ENCODE peak calls at places on chromosomes 11 and 22, in five cellular contexts. One of them, this sample, is unnamed.

GRCh38 chr11:130786987-130787688 is 129.1 kb downstream of the SNX19 start:
- DNase-seq in GM12878: no peak
- DNase-seq in astrocyte: peak; percentile 43
- DNase-seq in psoas muscle: no peak
- DNase-seq in ovary: no peak
- DNase-seq in this sample: peak; percentile 69

GRCh38 chr11:127247261-127247660 is 246.7 kb upstream of the KIRREL3 start:
- DNase-seq in psoas muscle: no peak
- DNase-seq in GM12878: no peak
- DNase-seq in astrocyte: no peak
- DNase-seq in ovary: no peak
- DNase-seq in this sample: no peak

GRCh38 chr11:112249871-112250590 is 10.6 kb downstream of the PLET1 start:
- DNase-seq in GM12878: no peak
- DNase-seq in psoas muscle: no peak
- DNase-seq in ovary: no peak
- DNase-seq in astrocyte: peak; percentile 65
- DNase-seq in this sample: peak; percentile 25

GRCh38 chr22:32204856-32205722 is at the start of gene RFPL2:
- DNase-seq in astrocyte: peak; percentile 9
- DNase-seq in GM12878: no peak
- DNase-seq in psoas muscle: peak; percentile 29
- DNase-seq in ovary: no peak
- DNase-seq in this sample: no peak

GRCh38 chr22:19719055-19719482 is 4.3 kb upstream of the GP1BB start:
- DNase-seq in GM12878: no peak
- DNase-seq in ovary: peak; percentile 72
- DNase-seq in astrocyte: no peak
- DNase-seq in psoas muscle: no peak
- DNase-seq in this sample: peak; percentile 60

GRCh38 chr22:42978453-42979103 is 36.4 kb downstream of the PACSIN2 start:
- DNase-seq in ovary: no peak
- DNase-seq in astrocyte: peak; percentile 77
- DNase-seq in psoas muscle: no peak
- DNase-seq in GM12878: no peak
- DNase-seq in this sample: peak; percentile 54

GRCh38 chr22:24975813-24976341 is 23.4 kb downstream of the KIAA1671 start:
- DNase-seq in psoas muscle: peak; percentile 77
- DNase-seq in astrocyte: no peak
- DNase-seq in ovary: peak; percentile 85
- DNase-seq in GM12878: no peak
- DNase-seq in this sample: peak; percentile 17

GRCh38 chr11:85913486-85913885 is 58.3 kb downstream of the CCDC83 start:
- DNase-seq in ovary: no peak
- DNase-seq in GM12878: no peak
- DNase-seq in psoas muscle: no peak
- DNase-seq in astrocyte: no peak
- DNase-seq in this sample: no peak

GRCh38 chr11:126257764-126258163 is 10.9 kb downstream of the SRPRA start:
- DNase-seq in psoas muscle: no peak
- DNase-seq in ovary: no peak
- DNase-seq in GM12878: no peak
- DNase-seq in astrocyte: peak; percentile 70
- DNase-seq in this sample: peak; percentile 73

GRCh38 chr11:75472081-75472732 is 39.2 kb upstream of the KLHL35 start:
- DNase-seq in astrocyte: no peak
- DNase-seq in GM12878: no peak
- DNase-seq in ovary: no peak
- DNase-seq in psoas muscle: no peak
- DNase-seq in this sample: no peak

GRCh38 chr11:6626971-6627761 is 7.9 kb upstream of the TPP1 start:
- DNase-seq in psoas muscle: no peak
- DNase-seq in GM12878: no peak
- DNase-seq in ovary: peak; percentile 31
- DNase-seq in astrocyte: no peak
- DNase-seq in this sample: no peak

GRCh38 chr22:49825436-49825835 is 2.2 kb downstream of the BRD1 start:
- DNase-seq in GM12878: no peak
- DNase-seq in ovary: no peak
- DNase-seq in psoas muscle: no peak
- DNase-seq in astrocyte: peak; percentile 11
- DNase-seq in this sample: peak; percentile 41

GRCh38 chr11:57798905-57799559 is 37.4 kb downstream of the CTNND1 start:
- DNase-seq in ovary: no peak
- DNase-seq in psoas muscle: no peak
- DNase-seq in astrocyte: peak; percentile 68
- DNase-seq in GM12878: no peak
- DNase-seq in this sample: peak; percentile 58

GRCh38 chr11:57802411-57802810 is 40.8 kb downstream of the CTNND1 start:
- DNase-seq in ovary: no peak
- DNase-seq in GM12878: no peak
- DNase-seq in astrocyte: no peak
- DNase-seq in psoas muscle: no peak
- DNase-seq in this sample: no peak

GRCh38 chr11:57800444-57801184 is 39.0 kb downstream of the CTNND1 start:
- DNase-seq in astrocyte: peak; percentile 42
- DNase-seq in ovary: no peak
- DNase-seq in GM12878: peak; percentile 56
- DNase-seq in psoas muscle: no peak
- DNase-seq in this sample: peak; percentile 86

GRCh38 chr11:57804466-57804865 is 42.9 kb downstream of the CTNND1 start:
- DNase-seq in astrocyte: peak; percentile 35
- DNase-seq in psoas muscle: no peak
- DNase-seq in GM12878: no peak
- DNase-seq in ovary: no peak
- DNase-seq in this sample: no peak

GRCh38 chr11:57801185-57801490 is 39.5 kb downstream of the CTNND1 start:
- DNase-seq in psoas muscle: no peak
- DNase-seq in ovary: no peak
- DNase-seq in GM12878: no peak
- DNase-seq in astrocyte: no peak
- DNase-seq in this sample: no peak
- H3K4me1 ChIP-seq in psoas muscle: peaks cover 39% of the 10 kb centered on the region
- H3K4me1 ChIP-seq in ovary: peaks cover 3% of the 10 kb centered on the region
- H3K4me1 ChIP-seq in GM12878: no peaks in the 10 kb centered on the region
- H3K4me1 ChIP-seq in astrocyte: peaks cover 18% of the 10 kb centered on the region
- H3K4me1 ChIP-seq in this sample: peaks cover 17% of the 10 kb centered on the region

GRCh38 chr11:70733327-70734325 is 335.3 kb downstream of the CTTN start:
- DNase-seq in astrocyte: no peak
- DNase-seq in GM12878: no peak
- DNase-seq in ovary: no peak
- DNase-seq in psoas muscle: no peak
- DNase-seq in this sample: no peak

GRCh38 chr11:70732493-70733206 is 334.3 kb downstream of the CTTN start:
- DNase-seq in astrocyte: no peak
- DNase-seq in ovary: no peak
- DNase-seq in psoas muscle: no peak
- DNase-seq in GM12878: no peak
- DNase-seq in this sample: no peak

GRCh38 chr11:70729949-70730348 is 331.6 kb downstream of the CTTN start:
- DNase-seq in astrocyte: no peak
- DNase-seq in psoas muscle: no peak
- DNase-seq in GM12878: no peak
- DNase-seq in ovary: no peak
- DNase-seq in this sample: no peak

GRCh38 chr11:70730411-70730810 is 332.1 kb downstream of the CTTN start:
- DNase-seq in astrocyte: no peak
- DNase-seq in ovary: no peak
- DNase-seq in psoas muscle: no peak
- DNase-seq in GM12878: no peak
- DNase-seq in this sample: no peak

GRCh38 chr11:70731670-70732492 is 333.6 kb downstream of the CTTN start:
- DNase-seq in psoas muscle: no peak
- DNase-seq in astrocyte: no peak
- DNase-seq in ovary: no peak
- DNase-seq in GM12878: no peak
- DNase-seq in this sample: no peak
- H3K9me3 ChIP-seq in psoas muscle: no peaks in the 10 kb centered on the region
- H3K9me3 ChIP-seq in astrocyte: no peaks in the 10 kb centered on the region
- H3K9me3 ChIP-seq in ovary: no peaks in the 10 kb centered on the region
- H3K9me3 ChIP-seq in GM12878: no peaks in the 10 kb centered on the region
- H3K9me3 ChIP-seq in this sample: peaks cover 2% of the 10 kb centered on the region

DNA sequence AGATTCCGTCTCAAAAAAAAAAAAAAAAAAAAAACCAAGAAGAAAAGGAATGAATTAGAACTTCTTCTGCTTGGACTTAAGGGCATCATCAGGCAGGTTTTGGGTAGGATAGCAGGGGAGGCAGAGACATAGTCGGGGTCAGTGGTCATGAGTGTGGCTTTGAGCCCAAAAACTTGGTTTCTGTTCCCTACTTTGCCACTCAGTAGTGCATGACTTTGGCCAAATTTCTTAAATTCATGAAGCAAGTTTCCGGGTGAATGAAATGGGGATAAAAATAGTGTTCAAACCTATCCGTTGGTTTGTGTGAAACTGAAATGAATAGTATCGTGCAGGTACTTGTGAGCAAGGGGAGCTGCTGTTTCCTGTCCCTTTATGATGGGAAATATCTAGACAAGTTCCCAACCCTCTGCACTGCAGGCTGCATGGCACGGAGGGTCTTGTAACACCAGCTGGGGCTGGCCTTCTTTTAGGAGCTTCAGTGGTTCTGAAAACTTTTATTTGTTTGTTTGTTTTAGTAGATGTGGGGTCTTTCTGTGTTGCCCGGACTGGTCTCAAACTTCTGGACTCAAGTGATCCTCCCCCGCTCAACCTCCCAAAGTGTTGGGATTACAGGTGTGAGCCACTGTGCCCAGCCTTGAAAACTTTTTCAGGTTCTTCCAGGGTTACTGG is 18.4 kb downstream of the NEAT1 start:
- DNase-seq in ovary: peak; percentile 8
- DNase-seq in GM12878: peak; percentile 98
- DNase-seq in psoas muscle: no peak
- DNase-seq in astrocyte: no peak
- DNase-seq in this sample: peak; percentile 26
- H3K4me1 ChIP-seq in ovary: peaks cover 7% of the 10 kb centered on the region
- H3K4me1 ChIP-seq in GM12878: peaks cover 52% of the 10 kb centered on the region
- H3K4me1 ChIP-seq in psoas muscle: peaks cover 27% of the 10 kb centered on the region
- H3K4me1 ChIP-seq in astrocyte: peaks cover 4% of the 10 kb centered on the region
- H3K4me1 ChIP-seq in this sample: peaks cover 65% of the 10 kb centered on the region

DNA sequence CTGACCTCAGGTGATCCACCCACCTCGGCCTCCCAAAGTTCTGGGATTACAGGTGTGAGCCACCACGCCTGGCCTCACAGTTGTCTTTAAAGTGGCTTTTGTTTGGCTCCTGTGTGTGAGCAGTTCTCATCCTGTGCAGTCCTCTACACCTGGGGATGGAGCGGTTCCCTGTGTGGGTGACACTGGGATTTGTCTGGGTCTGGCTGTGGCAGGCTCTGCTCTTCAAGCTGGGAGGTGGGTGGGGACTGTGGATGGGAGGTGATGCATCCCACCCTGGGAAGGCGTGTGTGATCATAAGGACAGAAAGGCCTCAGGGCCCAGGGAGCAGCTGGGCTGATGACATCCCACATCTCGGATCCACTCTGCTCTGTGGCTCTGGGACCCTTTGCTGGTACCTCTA is 1266.8 kb downstream of the BRD1 start:
- DNase-seq in ovary: no peak
- DNase-seq in psoas muscle: no peak
- DNase-seq in astrocyte: no peak
- DNase-seq in GM12878: no peak
- DNase-seq in this sample: no peak
- H3K9me3 ChIP-seq in ovary: no peaks in the 10 kb centered on the region
- H3K9me3 ChIP-seq in psoas muscle: no peaks in the 10 kb centered on the region
- H3K9me3 ChIP-seq in astrocyte: peaks cover 2% of the 10 kb centered on the region
- H3K9me3 ChIP-seq in GM12878: no peaks in the 10 kb centered on the region
- H3K9me3 ChIP-seq in this sample: no peaks in the 10 kb centered on the region

DNA sequence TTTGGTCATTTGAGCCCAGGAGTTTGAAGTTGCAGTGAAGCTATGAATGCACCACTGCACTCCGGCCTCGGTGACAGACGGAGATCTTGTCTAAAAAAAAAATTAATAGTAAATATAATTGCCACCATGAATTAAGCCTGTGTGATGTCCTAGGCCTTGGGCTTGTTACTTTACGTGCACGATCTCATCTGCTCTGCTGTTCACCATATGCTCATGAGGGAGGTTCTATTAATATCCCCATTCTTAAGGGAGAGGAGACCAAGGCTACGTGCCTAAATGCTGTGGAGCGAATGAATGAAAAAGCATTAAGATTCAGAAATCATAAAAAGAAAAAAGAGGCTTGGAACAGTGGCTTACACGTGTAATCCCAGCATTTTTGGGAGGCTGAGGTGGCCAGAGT is 2.6 kb upstream of the ATG2A start:
- DNase-seq in GM12878: no peak
- DNase-seq in psoas muscle: no peak
- DNase-seq in ovary: no peak
- DNase-seq in astrocyte: no peak
- DNase-seq in this sample: no peak
- H3K4me1 ChIP-seq in GM12878: peaks cover 12% of the 10 kb centered on the region
- H3K4me1 ChIP-seq in psoas muscle: peaks cover 34% of the 10 kb centered on the region
- H3K4me1 ChIP-seq in ovary: peaks cover 6% of the 10 kb centered on the region
- H3K4me1 ChIP-seq in astrocyte: peaks cover 26% of the 10 kb centered on the region
- H3K4me1 ChIP-seq in this sample: peaks cover 27% of the 10 kb centered on the region

GRCh38 chr22:48615171-48616008 is 1212.3 kb downstream of the BRD1 start:
- DNase-seq in ovary: no peak
- DNase-seq in GM12878: no peak
- DNase-seq in psoas muscle: no peak
- DNase-seq in astrocyte: no peak
- DNase-seq in this sample: no peak

GRCh38 chr22:48609279-48609865 is 1218.3 kb downstream of the BRD1 start:
- DNase-seq in psoas muscle: no peak
- DNase-seq in astrocyte: no peak
- DNase-seq in ovary: no peak
- DNase-seq in GM12878: no peak
- DNase-seq in this sample: no peak

GRCh38 chr22:48607901-48608650 is 1219.6 kb downstream of the BRD1 start:
- DNase-seq in psoas muscle: no peak
- DNase-seq in GM12878: no peak
- DNase-seq in ovary: no peak
- DNase-seq in astrocyte: peak; percentile 3
- DNase-seq in this sample: no peak

GRCh38 chr22:48613566-48614200 is 1214.0 kb downstream of the BRD1 start:
- DNase-seq in astrocyte: no peak
- DNase-seq in ovary: no peak
- DNase-seq in psoas muscle: no peak
- DNase-seq in GM12878: no peak
- DNase-seq in this sample: no peak

DNA sequence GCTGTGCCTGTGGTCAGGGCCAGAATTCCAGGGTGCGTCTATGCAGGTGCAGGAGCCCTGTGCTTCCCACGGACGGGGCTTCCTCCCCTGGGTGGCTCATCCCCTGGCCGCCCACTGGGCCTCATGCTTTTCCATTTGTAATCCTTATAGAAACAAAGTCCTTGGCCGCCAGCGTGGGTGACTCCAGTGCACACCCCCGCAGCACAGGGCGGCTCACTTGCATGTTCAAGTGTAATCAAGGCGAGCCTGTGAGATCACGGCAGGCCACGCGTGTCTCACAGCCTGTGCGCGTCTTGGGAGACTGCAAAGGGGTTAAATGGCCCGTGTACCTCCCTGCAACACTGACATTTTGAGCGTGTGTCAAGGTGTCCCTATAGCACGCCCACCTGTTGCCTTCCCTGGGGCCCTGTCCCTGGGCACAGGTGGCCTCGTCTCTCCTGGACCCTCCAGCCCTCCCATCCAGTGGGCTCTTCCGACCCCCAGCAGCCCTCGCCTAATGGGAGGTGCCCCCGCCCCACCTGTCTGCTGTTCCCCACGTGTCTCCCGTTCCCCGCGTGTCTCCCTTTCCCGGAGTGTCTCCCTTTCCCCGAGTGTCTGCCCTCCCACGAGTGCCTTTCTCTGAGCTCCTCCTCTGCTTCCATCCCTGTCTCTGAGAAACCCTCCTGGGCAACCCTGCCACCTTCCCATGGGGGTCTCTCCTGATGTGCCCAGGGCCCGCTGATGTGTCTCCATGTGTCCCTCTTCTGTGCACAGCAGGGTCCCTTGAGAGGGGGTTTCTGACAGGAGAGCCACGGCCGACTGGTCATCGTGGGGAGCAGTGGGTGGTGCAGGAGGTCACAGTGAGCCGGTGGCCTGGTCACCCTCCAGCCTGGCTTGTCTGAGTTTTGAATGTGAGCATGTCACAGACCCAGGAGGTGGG is 1215.3 kb downstream of the BRD1 start:
- DNase-seq in GM12878: no peak
- DNase-seq in psoas muscle: no peak
- DNase-seq in ovary: no peak
- DNase-seq in astrocyte: no peak
- DNase-seq in this sample: no peak
- H3K9me3 ChIP-seq in GM12878: no peaks in the 10 kb centered on the region
- H3K9me3 ChIP-seq in psoas muscle: no peaks in the 10 kb centered on the region
- H3K9me3 ChIP-seq in ovary: no peaks in the 10 kb centered on the region
- H3K9me3 ChIP-seq in astrocyte: peaks cover 2% of the 10 kb centered on the region
- H3K9me3 ChIP-seq in this sample: no peaks in the 10 kb centered on the region

This sample was measured in adipocyte.